ENCODE peak calls at places on chromosomes 11 and 22, in four cellular contexts. One of them, this sample, is unnamed.

GRCh38 chr22:41382610-41383009 is 868 bp downstream of the TEF start:
- DNase-seq in fibroblast of mammary gland: no peak
- DNase-seq in body of pancreas: no peak
- DNase-seq in PC-9: no peak
- DNase-seq in this sample: no peak

GRCh38 chr11:31809857-31810778 is 1.0 kb downstream of the PAX6 start:
- DNase-seq in fibroblast of mammary gland: peak; percentile 26
- DNase-seq in PC-9: peak; percentile 50
- DNase-seq in body of pancreas: no peak
- DNase-seq in this sample: no peak

GRCh38 chr11:17468094-17468493 is 8.6 kb downstream of the ABCC8 start:
- DNase-seq in body of pancreas: no peak
- DNase-seq in PC-9: no peak
- DNase-seq in fibroblast of mammary gland: no peak
- DNase-seq in this sample: no peak

GRCh38 chr11:79328402-79328801 is 112.4 kb downstream of the TENM4 start:
- DNase-seq in body of pancreas: no peak
- DNase-seq in PC-9: no peak
- DNase-seq in fibroblast of mammary gland: no peak
- DNase-seq in this sample: no peak

GRCh38 chr11:47768090-47768620 is 1.0 kb upstream of the FNBP4 start:
- DNase-seq in PC-9: peak; percentile 70
- DNase-seq in fibroblast of mammary gland: peak; percentile 78
- DNase-seq in body of pancreas: peak; percentile 43
- DNase-seq in this sample: peak; percentile 45

GRCh38 chr11:1193326-1194230 is 29.3 kb upstream of the MUC5B start:
- DNase-seq in body of pancreas: peak; percentile 5
- DNase-seq in PC-9: no peak
- DNase-seq in fibroblast of mammary gland: no peak
- DNase-seq in this sample: no peak

GRCh38 chr11:67668191-67668551 is 6.3 kb downstream of the ALDH3B2 start:
- DNase-seq in body of pancreas: no peak
- DNase-seq in fibroblast of mammary gland: no peak
- DNase-seq in PC-9: no peak
- DNase-seq in this sample: no peak

GRCh38 chr22:41862160-41862529 is 29.2 kb downstream of the SREBF2 start:
- DNase-seq in body of pancreas: no peak
- DNase-seq in fibroblast of mammary gland: peak; percentile 30
- DNase-seq in PC-9: no peak
- DNase-seq in this sample: no peak

GRCh38 chr22:24996420-24996952 is 44.0 kb downstream of the KIAA1671 start:
- DNase-seq in body of pancreas: no peak
- DNase-seq in PC-9: peak; percentile 77
- DNase-seq in fibroblast of mammary gland: peak; percentile 23
- DNase-seq in this sample: no peak

GRCh38 chr11:95248666-95249467 is 17.9 kb upstream of the SESN3 start:
- DNase-seq in PC-9: no peak
- DNase-seq in body of pancreas: no peak
- DNase-seq in fibroblast of mammary gland: no peak
- DNase-seq in this sample: no peak

GRCh38 chr22:49497266-49497665 is 330.4 kb downstream of the BRD1 start:
- DNase-seq in fibroblast of mammary gland: no peak
- DNase-seq in body of pancreas: no peak
- DNase-seq in PC-9: no peak
- DNase-seq in this sample: no peak

GRCh38 chr11:11498195-11498594 is 123.6 kb downstream of the GALNT18 start:
- DNase-seq in PC-9: no peak
- DNase-seq in fibroblast of mammary gland: no peak
- DNase-seq in body of pancreas: no peak
- DNase-seq in this sample: no peak

GRCh38 chr11:42407379-42407778 is 904.4 kb upstream of the API5 start:
- DNase-seq in PC-9: no peak
- DNase-seq in fibroblast of mammary gland: no peak
- DNase-seq in body of pancreas: no peak
- DNase-seq in this sample: no peak

GRCh38 chr22:43018615-43019014 is 3.7 kb upstream of the PACSIN2 start:
- DNase-seq in PC-9: no peak
- DNase-seq in body of pancreas: no peak
- DNase-seq in fibroblast of mammary gland: no peak
- DNase-seq in this sample: no peak

GRCh38 chr11:13942908-13943505 is 19.5 kb upstream of the SPON1 start:
- DNase-seq in fibroblast of mammary gland: peak; percentile 64
- DNase-seq in PC-9: peak; percentile 42
- DNase-seq in body of pancreas: no peak
- DNase-seq in this sample: peak; percentile 27

GRCh38 chr11:32312865-32313403 is 122.4 kb downstream of the WT1 start:
- DNase-seq in PC-9: peak; percentile 29
- DNase-seq in fibroblast of mammary gland: peak; percentile 85
- DNase-seq in body of pancreas: peak; percentile 15
- DNase-seq in this sample: no peak

GRCh38 chr11:79102821-79103220 is 338.0 kb downstream of the TENM4 start:
- DNase-seq in PC-9: no peak
- DNase-seq in body of pancreas: no peak
- DNase-seq in fibroblast of mammary gland: no peak
- DNase-seq in this sample: no peak

GRCh38 chr11:27234043-27234668 is 128.9 kb downstream of the CCDC34 start:
- DNase-seq in PC-9: peak; percentile 8
- DNase-seq in body of pancreas: no peak
- DNase-seq in fibroblast of mammary gland: peak; percentile 98
- DNase-seq in this sample: peak; percentile 100

GRCh38 chr22:31616315-31616980 is 45.6 kb downstream of the PISD start:
- DNase-seq in fibroblast of mammary gland: no peak
- DNase-seq in body of pancreas: no peak
- DNase-seq in PC-9: no peak
- DNase-seq in this sample: no peak

GRCh38 chr11:72814831-72815618 is 814 bp downstream of the ATG16L2 start:
- DNase-seq in PC-9: peak; percentile 73
- DNase-seq in body of pancreas: peak; percentile 44
- DNase-seq in fibroblast of mammary gland: peak; percentile 57
- DNase-seq in this sample: no peak

GRCh38 chr11:119306373-119306890 is 10.5 kb downstream of the MCAM start:
- DNase-seq in body of pancreas: no peak
- DNase-seq in PC-9: no peak
- DNase-seq in fibroblast of mammary gland: peak; percentile 85
- DNase-seq in this sample: no peak

GRCh38 chr11:14537134-14537599 is 17.0 kb upstream of the PSMA1 start:
- DNase-seq in fibroblast of mammary gland: peak; percentile 36
- DNase-seq in PC-9: no peak
- DNase-seq in body of pancreas: peak; percentile 42
- DNase-seq in this sample: no peak

GRCh38 chr11:65497141-65498041 is 1.5 kb upstream of the MALAT1 start:
- DNase-seq in PC-9: peak; percentile 100
- DNase-seq in fibroblast of mammary gland: peak; percentile 98
- DNase-seq in body of pancreas: peak; percentile 99
- DNase-seq in this sample: peak; percentile 93

GRCh38 chr11:6812391-6813005 is 13.0 kb upstream of the OR6A2 start:
- DNase-seq in PC-9: peak; percentile 11
- DNase-seq in body of pancreas: no peak
- DNase-seq in fibroblast of mammary gland: peak; percentile 48
- DNase-seq in this sample: no peak

GRCh38 chr11:19953909-19954308 is 206.4 kb downstream of the DBX1 start:
- DNase-seq in PC-9: no peak
- DNase-seq in fibroblast of mammary gland: peak; percentile 88
- DNase-seq in body of pancreas: no peak
- DNase-seq in this sample: peak; percentile 79

GRCh38 chr11:77179048-77179447 is 51.0 kb downstream of the MYO7A start:
- DNase-seq in body of pancreas: no peak
- DNase-seq in PC-9: no peak
- DNase-seq in fibroblast of mammary gland: no peak
- DNase-seq in this sample: no peak

DNA sequence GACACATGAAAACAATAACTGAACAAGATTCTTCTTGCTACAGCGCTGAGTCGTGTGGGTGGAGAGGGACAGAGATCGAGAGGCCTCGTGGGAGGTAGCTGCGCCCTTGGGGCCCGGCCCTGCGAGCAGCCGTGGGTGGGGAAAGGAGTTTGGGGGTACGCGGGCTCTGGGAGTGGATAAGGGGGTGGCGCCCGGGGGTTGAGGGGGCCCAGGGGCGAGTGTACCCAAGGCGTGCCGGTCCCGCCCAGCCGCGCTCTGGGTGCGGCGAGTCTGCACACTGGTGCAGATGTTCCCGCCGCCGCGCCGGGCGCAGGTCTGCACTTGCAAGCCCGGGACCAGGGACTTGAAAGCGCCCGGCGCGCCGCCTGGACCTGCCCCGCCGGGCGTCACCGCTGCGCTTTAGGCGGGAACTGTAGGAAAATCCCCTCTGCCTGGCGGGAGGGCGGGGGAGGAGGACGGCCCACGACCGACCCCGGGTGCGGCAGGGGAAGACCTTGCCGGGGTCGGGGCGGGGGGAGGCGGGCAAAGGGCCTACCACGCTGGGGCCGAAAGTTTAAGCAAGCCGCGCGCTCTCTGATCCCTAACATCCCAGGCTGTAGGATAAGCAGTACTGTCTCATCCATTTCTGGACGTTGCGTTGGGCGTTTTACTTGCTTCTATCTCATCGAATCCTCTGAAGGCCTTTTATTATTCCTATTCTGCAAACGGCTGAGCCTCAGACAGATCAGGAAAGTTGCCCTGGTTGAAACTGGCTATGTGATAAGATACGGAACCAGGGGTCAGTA is 1.4 kb upstream of the KREMEN1 start:
- DNase-seq in PC-9: peak; percentile 6
- DNase-seq in body of pancreas: peak; percentile 50
- DNase-seq in fibroblast of mammary gland: no peak
- DNase-seq in this sample: no peak
- H3K4me3 ChIP-seq in PC-9: no peak overlapping the region
- H3K4me3 ChIP-seq in body of pancreas: no peak overlapping the region
- H3K4me3 ChIP-seq in fibroblast of mammary gland: peak overlapping the region; percentile 22
- H3K4me3 ChIP-seq in this sample: no peak overlapping the region

DNA sequence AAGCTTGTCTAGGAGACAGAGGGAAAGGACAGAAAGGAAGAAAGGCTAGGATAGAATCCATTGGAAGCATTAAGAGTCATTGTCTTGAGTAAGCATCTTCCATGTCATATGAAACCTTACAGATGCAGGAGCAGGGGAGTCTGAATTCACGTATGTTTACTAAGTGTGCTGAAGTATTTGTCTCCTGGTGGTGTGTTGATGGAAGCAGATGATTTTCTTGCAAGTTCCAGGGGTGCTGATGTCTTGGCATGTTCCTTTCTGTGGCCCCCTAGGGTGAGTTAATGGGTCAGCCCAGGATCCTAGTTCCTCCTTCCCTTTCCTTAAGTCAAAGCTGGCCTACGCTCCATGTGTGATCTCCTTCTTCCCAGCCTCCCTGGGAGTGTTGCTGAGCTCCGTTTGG is 110.2 kb downstream of the TEAD1 start:
- DNase-seq in PC-9: no peak
- DNase-seq in fibroblast of mammary gland: peak; percentile 55
- DNase-seq in body of pancreas: no peak
- DNase-seq in this sample: no peak
- H3K4me3 ChIP-seq in PC-9: no peak overlapping the region
- H3K4me3 ChIP-seq in fibroblast of mammary gland: no peak overlapping the region
- H3K4me3 ChIP-seq in body of pancreas: no peak overlapping the region
- H3K4me3 ChIP-seq in this sample: no peak overlapping the region

GRCh38 chr22:20291249-20291586 is 23.1 kb upstream of the RTN4R start:
- DNase-seq in PC-9: no peak
- DNase-seq in body of pancreas: no peak
- DNase-seq in fibroblast of mammary gland: no peak
- DNase-seq in this sample: no peak

GRCh38 chr22:20290578-20291248 is 22.6 kb upstream of the RTN4R start:
- DNase-seq in PC-9: no peak
- DNase-seq in body of pancreas: no peak
- DNase-seq in fibroblast of mammary gland: no peak
- DNase-seq in this sample: no peak

GRCh38 chr22:20292108-20292507 is 24.0 kb upstream of the RTN4R start:
- DNase-seq in fibroblast of mammary gland: no peak
- DNase-seq in PC-9: no peak
- DNase-seq in body of pancreas: no peak
- DNase-seq in this sample: no peak

GRCh38 chr22:20292673-20293232 is 24.6 kb upstream of the RTN4R start:
- DNase-seq in PC-9: no peak
- DNase-seq in body of pancreas: no peak
- DNase-seq in fibroblast of mammary gland: no peak
- DNase-seq in this sample: no peak

GRCh38 chr22:20291604-20292063 is 23.5 kb upstream of the RTN4R start:
- DNase-seq in PC-9: no peak
- DNase-seq in fibroblast of mammary gland: no peak
- DNase-seq in body of pancreas: no peak
- DNase-seq in this sample: no peak
- H3K4me3 ChIP-seq in PC-9: no peak overlapping the region
- H3K4me3 ChIP-seq in fibroblast of mammary gland: no peak overlapping the region
- H3K4me3 ChIP-seq in body of pancreas: no peak overlapping the region
- H3K4me3 ChIP-seq in this sample: no peak overlapping the region

GRCh38 chr11:69970785-69971535 is 107.2 kb upstream of the ANO1 start:
- DNase-seq in body of pancreas: no peak
- DNase-seq in fibroblast of mammary gland: no peak
- DNase-seq in PC-9: no peak
- DNase-seq in this sample: no peak

GRCh38 chr11:69969890-69970784 is 108.0 kb upstream of the ANO1 start:
- DNase-seq in PC-9: no peak
- DNase-seq in body of pancreas: no peak
- DNase-seq in fibroblast of mammary gland: no peak
- DNase-seq in this sample: no peak

GRCh38 chr11:69974528-69974927 is 103.6 kb upstream of the ANO1 start:
- DNase-seq in fibroblast of mammary gland: no peak
- DNase-seq in PC-9: no peak
- DNase-seq in body of pancreas: no peak
- DNase-seq in this sample: no peak

GRCh38 chr11:69971741-69972140 is 106.4 kb upstream of the ANO1 start:
- DNase-seq in body of pancreas: no peak
- DNase-seq in fibroblast of mammary gland: no peak
- DNase-seq in PC-9: no peak
- DNase-seq in this sample: no peak

DNA sequence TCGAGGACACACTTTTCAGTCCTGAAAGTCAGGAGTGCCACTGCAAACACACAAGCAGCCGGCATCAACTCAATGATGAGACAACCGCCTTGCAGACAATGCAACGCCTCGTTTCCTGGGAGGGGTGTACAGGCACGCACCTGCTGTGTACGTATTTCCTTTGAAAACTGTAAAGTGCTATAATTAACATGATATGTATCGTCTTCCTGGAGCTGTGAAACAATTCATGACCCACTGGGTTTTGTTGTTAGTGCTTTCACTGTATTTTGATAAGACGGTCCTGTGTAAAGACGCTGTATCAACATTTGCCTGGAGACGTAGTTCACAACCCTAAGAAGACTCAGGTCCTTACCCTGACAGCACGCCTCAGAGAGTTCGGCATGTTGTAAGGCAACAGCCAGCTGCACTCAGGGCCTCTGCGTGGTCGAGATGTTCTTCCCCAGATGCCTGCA is 105.7 kb upstream of the ANO1 start:
- DNase-seq in PC-9: no peak
- DNase-seq in body of pancreas: no peak
- DNase-seq in fibroblast of mammary gland: no peak
- DNase-seq in this sample: no peak
- H3K4me3 ChIP-seq in PC-9: no peak overlapping the region
- H3K4me3 ChIP-seq in body of pancreas: no peak overlapping the region
- H3K4me3 ChIP-seq in fibroblast of mammary gland: no peak overlapping the region
- H3K4me3 ChIP-seq in this sample: no peak overlapping the region

GRCh38 chr11:9029477-9029876 is 25.7 kb upstream of the NRIP3 start:
- DNase-seq in PC-9: no peak
- DNase-seq in fibroblast of mammary gland: no peak
- DNase-seq in body of pancreas: no peak
- DNase-seq in this sample: no peak

GRCh38 chr11:9028591-9028990 is 24.8 kb upstream of the NRIP3 start:
- DNase-seq in fibroblast of mammary gland: no peak
- DNase-seq in PC-9: no peak
- DNase-seq in body of pancreas: no peak
- DNase-seq in this sample: no peak

GRCh38 chr11:9025101-9025850 is 21.5 kb upstream of the NRIP3 start:
- DNase-seq in fibroblast of mammary gland: no peak
- DNase-seq in body of pancreas: no peak
- DNase-seq in PC-9: no peak
- DNase-seq in this sample: no peak

GRCh38 chr11:9030601-9031000 is 26.8 kb upstream of the NRIP3 start:
- DNase-seq in fibroblast of mammary gland: no peak
- DNase-seq in PC-9: no peak
- DNase-seq in body of pancreas: no peak
- DNase-seq in this sample: no peak
- H3K4me3 ChIP-seq in fibroblast of mammary gland: no peak overlapping the region
- H3K4me3 ChIP-seq in PC-9: no peak overlapping the region
- H3K4me3 ChIP-seq in body of pancreas: no peak overlapping the region
- H3K4me3 ChIP-seq in this sample: no peak overlapping the region